ENCODE peak calls at places on chromosomes 13 and 19, in eight cellular contexts. One of them, this sample, is unnamed.

GRCh38 chr19:43936219-43936618 is 1.1 kb upstream of the ZNF45 start:
- DNase-seq in effector memory CD4-positive, alpha-beta T cell: no peak
- DNase-seq in GM23248: no peak
- DNase-seq in stimulated activated CD4-positive, alpha-beta T cell treated with anti-CD3 and anti-CD28 coated beads, Interleukin-15, amount 100 ng/mL, for 1 hour: no peak
- DNase-seq in GOT3: no peak
- DNase-seq in NCI-H2171: no peak
- DNase-seq in uterus: no peak
- DNase-seq in Ammon's horn: no peak
- DNase-seq in this sample: no peak

GRCh38 chr13:75195479-75196111 is 286.4 kb downstream of the TBC1D4 start:
- DNase-seq in effector memory CD4-positive, alpha-beta T cell: no peak
- DNase-seq in GM23248: no peak
- DNase-seq in stimulated activated CD4-positive, alpha-beta T cell treated with anti-CD3 and anti-CD28 coated beads, Interleukin-15, amount 100 ng/mL, for 1 hour: no peak
- DNase-seq in GOT3: no peak
- DNase-seq in NCI-H2171: no peak
- DNase-seq in uterus: no peak
- DNase-seq in Ammon's horn: peak; percentile 48
- DNase-seq in this sample: no peak

GRCh38 chr19:51347209-51347928 is 5.4 kb upstream of the VSIG10L start:
- DNase-seq in effector memory CD4-positive, alpha-beta T cell: no peak
- DNase-seq in GM23248: no peak
- DNase-seq in stimulated activated CD4-positive, alpha-beta T cell treated with anti-CD3 and anti-CD28 coated beads, Interleukin-15, amount 100 ng/mL, for 1 hour: no peak
- DNase-seq in GOT3: no peak
- DNase-seq in NCI-H2171: no peak
- DNase-seq in uterus: no peak
- DNase-seq in Ammon's horn: no peak
- DNase-seq in this sample: no peak

GRCh38 chr13:30831515-30831914 is 74.6 kb upstream of the MEDAG start:
- DNase-seq in effector memory CD4-positive, alpha-beta T cell: no peak
- DNase-seq in GM23248: no peak
- DNase-seq in stimulated activated CD4-positive, alpha-beta T cell treated with anti-CD3 and anti-CD28 coated beads, Interleukin-15, amount 100 ng/mL, for 1 hour: no peak
- DNase-seq in GOT3: no peak
- DNase-seq in NCI-H2171: no peak
- DNase-seq in uterus: no peak
- DNase-seq in Ammon's horn: no peak
- DNase-seq in this sample: no peak

GRCh38 chr13:104577029-104577820 is 1511.0 kb upstream of the SLC10A2 start:
- DNase-seq in effector memory CD4-positive, alpha-beta T cell: no peak
- DNase-seq in GM23248: no peak
- DNase-seq in stimulated activated CD4-positive, alpha-beta T cell treated with anti-CD3 and anti-CD28 coated beads, Interleukin-15, amount 100 ng/mL, for 1 hour: no peak
- DNase-seq in GOT3: no peak
- DNase-seq in NCI-H2171: no peak
- DNase-seq in uterus: no peak
- DNase-seq in Ammon's horn: no peak
- DNase-seq in this sample: no peak

GRCh38 chr19:32879741-32880140 is 10.2 kb upstream of the SLC7A9 start:
- DNase-seq in effector memory CD4-positive, alpha-beta T cell: no peak
- DNase-seq in GM23248: no peak
- DNase-seq in stimulated activated CD4-positive, alpha-beta T cell treated with anti-CD3 and anti-CD28 coated beads, Interleukin-15, amount 100 ng/mL, for 1 hour: no peak
- DNase-seq in GOT3: no peak
- DNase-seq in NCI-H2171: no peak
- DNase-seq in uterus: no peak
- DNase-seq in Ammon's horn: no peak
- DNase-seq in this sample: no peak

GRCh38 chr13:90632184-90632583 is 715.3 kb upstream of the MIR17HG start:
- DNase-seq in effector memory CD4-positive, alpha-beta T cell: no peak
- DNase-seq in GM23248: no peak
- DNase-seq in stimulated activated CD4-positive, alpha-beta T cell treated with anti-CD3 and anti-CD28 coated beads, Interleukin-15, amount 100 ng/mL, for 1 hour: no peak
- DNase-seq in GOT3: no peak
- DNase-seq in NCI-H2171: no peak
- DNase-seq in uterus: no peak
- DNase-seq in Ammon's horn: no peak
- DNase-seq in this sample: no peak

GRCh38 chr13:33260168-33261098 is 25.1 kb downstream of the STARD13 start:
- DNase-seq in effector memory CD4-positive, alpha-beta T cell: no peak
- DNase-seq in GM23248: peak; percentile 29
- DNase-seq in stimulated activated CD4-positive, alpha-beta T cell treated with anti-CD3 and anti-CD28 coated beads, Interleukin-15, amount 100 ng/mL, for 1 hour: no peak
- DNase-seq in GOT3: no peak
- DNase-seq in NCI-H2171: no peak
- DNase-seq in uterus: no peak
- DNase-seq in Ammon's horn: peak; percentile 51
- DNase-seq in this sample: no peak

GRCh38 chr19:55188620-55189019 is 8.5 kb upstream of the SYT5 start:
- DNase-seq in effector memory CD4-positive, alpha-beta T cell: no peak
- DNase-seq in GM23248: no peak
- DNase-seq in stimulated activated CD4-positive, alpha-beta T cell treated with anti-CD3 and anti-CD28 coated beads, Interleukin-15, amount 100 ng/mL, for 1 hour: no peak
- DNase-seq in GOT3: no peak
- DNase-seq in NCI-H2171: no peak
- DNase-seq in uterus: no peak
- DNase-seq in Ammon's horn: no peak
- DNase-seq in this sample: no peak

GRCh38 chr19:12580180-12580694 is 29.0 kb upstream of the ZNF564 start:
- DNase-seq in effector memory CD4-positive, alpha-beta T cell: no peak
- DNase-seq in GM23248: peak; percentile 68
- DNase-seq in stimulated activated CD4-positive, alpha-beta T cell treated with anti-CD3 and anti-CD28 coated beads, Interleukin-15, amount 100 ng/mL, for 1 hour: no peak
- DNase-seq in GOT3: no peak
- DNase-seq in NCI-H2171: no peak
- DNase-seq in uterus: no peak
- DNase-seq in Ammon's horn: no peak
- DNase-seq in this sample: no peak

GRCh38 chr19:37909661-37910199 is 2.7 kb downstream of the SIPA1L3 start:
- DNase-seq in effector memory CD4-positive, alpha-beta T cell: no peak
- DNase-seq in GM23248: no peak
- DNase-seq in stimulated activated CD4-positive, alpha-beta T cell treated with anti-CD3 and anti-CD28 coated beads, Interleukin-15, amount 100 ng/mL, for 1 hour: no peak
- DNase-seq in GOT3: no peak
- DNase-seq in NCI-H2171: no peak
- DNase-seq in uterus: no peak
- DNase-seq in Ammon's horn: no peak
- DNase-seq in this sample: no peak

GRCh38 chr13:39684531-39685137 is 29.2 kb downstream of the COG6 start:
- DNase-seq in effector memory CD4-positive, alpha-beta T cell: no peak
- DNase-seq in GM23248: peak; percentile 81
- DNase-seq in stimulated activated CD4-positive, alpha-beta T cell treated with anti-CD3 and anti-CD28 coated beads, Interleukin-15, amount 100 ng/mL, for 1 hour: no peak
- DNase-seq in GOT3: no peak
- DNase-seq in NCI-H2171: no peak
- DNase-seq in uterus: no peak
- DNase-seq in Ammon's horn: peak; percentile 5
- DNase-seq in this sample: no peak

GRCh38 chr19:35601971-35602370 is 10.6 kb upstream of the HAUS5 start:
- DNase-seq in effector memory CD4-positive, alpha-beta T cell: no peak
- DNase-seq in GM23248: no peak
- DNase-seq in stimulated activated CD4-positive, alpha-beta T cell treated with anti-CD3 and anti-CD28 coated beads, Interleukin-15, amount 100 ng/mL, for 1 hour: no peak
- DNase-seq in GOT3: no peak
- DNase-seq in NCI-H2171: no peak
- DNase-seq in uterus: no peak
- DNase-seq in Ammon's horn: no peak
- DNase-seq in this sample: no peak

GRCh38 chr13:44365008-44365407 is 8.6 kb upstream of the SERP2 start:
- DNase-seq in effector memory CD4-positive, alpha-beta T cell: no peak
- DNase-seq in GM23248: peak; percentile 65
- DNase-seq in stimulated activated CD4-positive, alpha-beta T cell treated with anti-CD3 and anti-CD28 coated beads, Interleukin-15, amount 100 ng/mL, for 1 hour: no peak
- DNase-seq in GOT3: no peak
- DNase-seq in NCI-H2171: no peak
- DNase-seq in uterus: no peak
- DNase-seq in Ammon's horn: no peak
- DNase-seq in this sample: no peak

This sample was measured in T-helper 9 cell.